ENCODE peak calls at places on chromosomes 12 and 14, in four cellular contexts. W is progenitor cell of endocrine pancreas, I is AG04450, N is T-cell. D is an unnamed sample.

GRCh38 chr12:49763006-49763591 is 21.7 kb downstream of the TMBIM6 start:
- DNase-seq in N (peak), I (no peak), W (peak), D (no peak)

GRCh38 chr14:105484069-105484996 is 2.4 kb upstream of the CRIP1 start:
- DNase-seq in I (no peak), N (peak), W (no peak), D (no peak)

GRCh38 chr12:128801879-128802391 is 21.8 kb downstream of the SLC15A4 start:
- DNase-seq in N (no peak), W (no peak), I (no peak), D (no peak)

GRCh38 chr12:123139926-123140674 is 10.8 kb downstream of the PITPNM2 start:
- DNase-seq in W (no peak), I (no peak), N (no peak), D (no peak)

GRCh38 chr12:94435511-94435927 is 24.1 kb downstream of the CEP83 start:
- DNase-seq in N (no peak), I (no peak), W (no peak), D (no peak)

GRCh38 chr14:29919845-29920244 is 7.8 kb downstream of the PRKD1 start:
- DNase-seq in I (no peak), N (no peak), W (no peak), D (no peak)

GRCh38 chr12:121524196-121524930 is 56.5 kb downstream of the KDM2B start:
- DNase-seq in N (no peak), W (no peak), I (no peak), D (no peak)

GRCh38 chr14:53925201-53925766 is 31.3 kb downstream of the BMP4 start:
- DNase-seq in W (no peak), I (no peak), N (no peak), D (no peak)

GRCh38 chr12:50786498-50787231 is 22.8 kb downstream of the ATF1 start:
- DNase-seq in N (no peak), I (peak), W (no peak), D (peak)

GRCh38 chr12:113329022-113329790 is 5.7 kb downstream of the SLC8B1 start:
- DNase-seq in I (no peak), W (no peak), N (no peak), D (no peak)

GRCh38 chr12:106074706-106075392 is 63.9 kb downstream of the NUAK1 start:
- DNase-seq in N (no peak), I (no peak), W (no peak), D (no peak)

GRCh38 chr14:29111554-29111953 is 345.0 kb downstream of the FOXG1 start:
- DNase-seq in W (no peak), N (no peak), I (no peak), D (no peak)

GRCh38 chr12:53105712-53106439 is 2.6 kb downstream of the SOAT2 start:
- DNase-seq in W (no peak), N (no peak), I (no peak), D (no peak)

GRCh38 chr12:22046968-22047390 is 961 bp downstream of the CMAS start:
- DNase-seq in W (no peak), I (no peak), N (no peak), D (no peak)

GRCh38 chr12:78645956-78646355 is 218.6 kb upstream of the SYT1 start:
- DNase-seq in N (no peak), I (peak), W (no peak), D (peak)

GRCh38 chr12:64824500-64825142 is at the start of gene TBC1D30:
- DNase-seq in N (no peak), W (peak), I (no peak), D (no peak)

GRCh38 chr14:90344285-90344684 is 12.5 kb upstream of the NRDE2 start:
- DNase-seq in I (no peak), N (no peak), W (no peak), D (no peak)

GRCh38 chr12:92141585-92142244 is 3.9 kb downstream of the BTG1 start:
- DNase-seq in W (no peak), N (peak), I (no peak), D (no peak)

GRCh38 chr14:103544627-103545218 is 15.7 kb downstream of the TRMT61A start:
- DNase-seq in N (no peak), I (no peak), W (no peak), D (no peak)

GRCh38 chr14:75283162-75283883 is 4.7 kb downstream of the FOS start:
- DNase-seq in I (no peak), W (no peak), N (peak), D (no peak)